ENCODE peak calls at places on chromosomes 6 and 20, in four cellular contexts. W is choroid plexus epithelial cell, V is cardiac fibroblast, O is GM13976. H is an unnamed sample.
A peak's percentile ranks its signal among the peaks of the same experiment; 100 is the strongest.

GRCh38 chr6:72733045-72733444 is 111.2 kb downstream of the KCNQ5 start:
- DNase-seq in W (no peak), V (no peak), O (no peak), H (no peak)

GRCh38 chr6:75296811-75297779 is 12.5 kb upstream of the TMEM30A start:
- DNase-seq in W (peak; percentile 82), V (peak; percentile 79), O (peak; percentile 38), H (peak; percentile 20)

GRCh38 chr6:158040804-158041347 is 59.2 kb downstream of the SYNJ2 start:
- DNase-seq in W (peak; percentile 72), V (peak; percentile 77), O (no peak), H (no peak)

GRCh38 chr6:168060521-168060931 is 18.5 kb downstream of the FRMD1 start:
- DNase-seq in W (peak; percentile 83), V (peak; percentile 88), O (no peak), H (no peak)

GRCh38 chr6:84976516-84977420 is 212.4 kb upstream of the TBX18 start:
- DNase-seq in W (peak; percentile 51), V (peak; percentile 28), O (no peak), H (no peak)

GRCh38 chr6:17932362-17932852 is 55.0 kb downstream of the KIF13A start:
- DNase-seq in W (peak; percentile 97), V (peak; percentile 97), O (no peak), H (no peak)

GRCh38 chr6:116217069-116217468 is 36.8 kb downstream of the TSPYL4 start:
- DNase-seq in W (peak; percentile 78), V (peak; percentile 65), O (peak; percentile 6), H (no peak)

GRCh38 chr20:56944546-56944945 is 315.4 kb downstream of the TFAP2C start:
- DNase-seq in W (no peak), V (no peak), O (no peak), H (no peak)

GRCh38 chr6:35218021-35218420 is 4.3 kb downstream of the SCUBE3 start:
- DNase-seq in W (peak; percentile 54), V (peak; percentile 43), O (no peak), H (no peak)

GRCh38 chr6:37807656-37808055 is 11.9 kb upstream of the ZFAND3 start:
- DNase-seq in W (no peak), V (no peak), O (no peak), H (no peak)

GRCh38 chr6:138297761-138298298 is 79.5 kb upstream of the PBOV1 start:
- DNase-seq in W (peak; percentile 58), V (no peak), O (no peak), H (no peak)

GRCh38 chr20:8633366-8633765 is 435.5 kb upstream of the PLCB4 start:
- DNase-seq in W (no peak), V (no peak), O (no peak), H (no peak)

GRCh38 chr20:32203556-32204484 is 3.7 kb downstream of the PLAGL2 start:
- DNase-seq in W (peak; percentile 36), V (no peak), O (peak; percentile 45), H (peak; percentile 52)

GRCh38 chr6:32952817-32953739 is at the start of gene HLA-DMA:
- DNase-seq in W (peak; percentile 98), V (peak; percentile 99), O (peak; percentile 76), H (peak; percentile 76)

GRCh38 chr6:142027074-142027473 is 105.7 kb upstream of the GJE1 start:
- DNase-seq in W (no peak), V (no peak), O (no peak), H (no peak)

GRCh38 chr6:21133902-21134301 is 459.6 kb upstream of the SOX4 start:
- DNase-seq in W (no peak), V (no peak), O (no peak), H (no peak)

GRCh38 chr6:32096087-32096393 is 13.1 kb downstream of the TNXB start:
- DNase-seq in W (no peak), V (no peak), O (no peak), H (no peak)

GRCh38 chr20:44073675-44074071 is 113.3 kb downstream of the JPH2 start:
- DNase-seq in W (no peak), V (no peak), O (no peak), H (no peak)

GRCh38 chr6:40324206-40324605 is 263.0 kb downstream of the LRFN2 start:
- DNase-seq in W (no peak), V (no peak), O (no peak), H (no peak)

DNA sequence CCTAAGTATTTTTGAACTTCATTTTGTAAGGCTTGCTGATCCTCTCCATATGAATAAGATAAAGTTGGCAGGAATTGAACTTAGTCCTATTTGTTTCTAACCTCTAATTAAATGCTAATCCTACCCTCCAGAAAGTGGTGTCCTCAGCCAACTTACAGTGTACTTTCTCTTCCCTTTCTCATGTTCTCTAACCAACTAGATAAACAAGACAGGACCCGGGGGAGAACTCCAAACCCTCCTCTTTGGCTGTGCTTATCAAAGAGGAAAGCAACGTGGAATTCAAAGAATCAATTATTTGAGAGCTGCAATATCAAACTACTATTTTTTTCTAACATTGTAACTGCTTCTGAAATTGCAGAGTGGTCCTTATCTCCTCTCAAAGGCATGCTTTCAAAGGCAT is 56.5 kb upstream of the NRSN1 start:
- DNase-seq in W (no peak), V (no peak), O (no peak), H (no peak)
- TF ChIP-seq CTCF in W (no peak), V (no peak), O (no peak), H (no peak)

GRCh38 chr20:10323729-10324128 is 105.1 kb downstream of the SNAP25 start:
- DNase-seq in W (no peak), V (no peak), O (no peak), H (no peak)
- TF ChIP-seq CTCF in W (no peak), V (no peak), O (no peak), H (no peak)

GRCh38 chr6:71481021-71481420 is 192.4 kb downstream of the OGFRL1 start:
- DNase-seq in W (no peak), V (peak; percentile 42), O (no peak), H (no peak)

GRCh38 chr6:71486466-71486865 is 197.9 kb downstream of the OGFRL1 start:
- DNase-seq in W (no peak), V (no peak), O (no peak), H (no peak)

GRCh38 chr6:71481801-71482200 is 193.2 kb downstream of the OGFRL1 start:
- DNase-seq in W (peak; percentile 28), V (no peak), O (no peak), H (no peak)

GRCh38 chr6:71480577-71480976 is 192.0 kb downstream of the OGFRL1 start:
- DNase-seq in W (no peak), V (no peak), O (no peak), H (no peak)

DNA sequence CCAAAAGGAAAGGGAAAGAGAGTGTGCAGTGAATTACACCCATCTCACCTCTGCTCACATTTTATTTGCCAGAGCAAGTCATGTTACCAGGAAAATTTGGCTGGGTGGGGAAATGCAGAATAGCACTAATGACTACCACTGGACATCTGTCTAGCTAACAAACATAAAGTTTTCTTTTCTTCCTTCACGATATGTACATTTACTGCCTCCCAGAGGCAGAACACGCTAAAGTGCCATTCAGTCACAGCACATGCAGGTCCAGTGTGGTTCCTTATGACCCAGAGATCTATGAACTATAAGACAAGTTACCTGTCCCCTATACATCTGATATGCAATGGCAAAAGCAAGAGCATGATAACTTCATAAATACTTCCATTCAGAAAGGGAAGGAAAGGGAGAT is 194.1 kb downstream of the OGFRL1 start:
- DNase-seq in W (peak; percentile 66), V (peak; percentile 59), O (no peak), H (no peak)
- TF ChIP-seq CTCF in W (peak; percentile 50), V (peak; percentile 27), O (no peak), H (peak; percentile 8)

DNA sequence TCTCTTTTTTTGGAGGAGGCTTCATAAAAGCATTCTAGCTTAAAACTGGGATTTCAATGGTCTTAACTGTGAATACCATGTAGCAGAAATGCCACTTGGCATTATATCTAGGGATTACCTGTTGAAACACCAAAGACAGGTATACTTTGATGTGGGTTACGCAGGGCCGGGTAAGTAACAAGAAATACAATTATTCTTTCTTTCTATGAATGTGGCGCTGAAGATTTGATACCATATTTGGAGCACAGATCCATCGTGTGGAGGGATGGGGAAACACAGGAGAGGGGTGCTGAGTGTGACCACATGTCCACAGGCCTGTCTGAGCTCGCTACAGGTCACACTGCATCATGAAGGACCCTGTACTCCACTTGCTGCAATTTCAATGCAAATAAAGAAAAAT is 257.8 kb downstream of the GMPR start:
- DNase-seq in W (no peak), V (no peak), O (no peak), H (no peak)
- TF ChIP-seq CTCF in W (no peak), V (no peak), O (no peak), H (no peak)

GRCh38 chr20:40963505-40963845 is 65.1 kb upstream of the TOP1 start:
- DNase-seq in W (no peak), V (no peak), O (no peak), H (no peak)

GRCh38 chr20:40965671-40966070 is 63.0 kb upstream of the TOP1 start:
- DNase-seq in W (no peak), V (no peak), O (no peak), H (no peak)

GRCh38 chr20:40966516-40967185 is 62.0 kb upstream of the TOP1 start:
- DNase-seq in W (no peak), V (no peak), O (no peak), H (peak; percentile 1)

GRCh38 chr20:40962733-40963504 is 65.7 kb upstream of the TOP1 start:
- DNase-seq in W (peak; percentile 73), V (peak; percentile 69), O (peak; percentile 84), H (peak; percentile 78)

DNA sequence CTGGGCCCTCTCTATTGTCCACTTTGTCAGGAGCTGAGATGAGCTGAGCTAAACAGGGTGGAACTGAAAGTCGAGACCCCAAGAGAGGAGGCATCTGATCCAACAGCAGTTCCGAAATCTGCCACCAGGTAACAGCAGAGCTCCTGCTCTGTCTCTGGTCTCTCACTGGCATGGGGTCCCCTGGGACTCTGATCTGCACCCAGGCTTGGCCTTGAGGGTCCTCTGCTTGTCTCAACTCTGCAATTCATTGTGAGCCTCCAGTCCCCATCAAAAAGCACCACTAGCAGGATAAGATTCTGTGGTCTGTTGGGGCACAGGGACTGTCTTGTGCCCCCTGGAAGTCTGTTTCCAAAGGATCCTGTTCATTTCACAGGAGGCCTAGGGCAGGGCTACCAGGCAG is 62.5 kb upstream of the TOP1 start:
- DNase-seq in W (no peak), V (no peak), O (no peak), H (peak; percentile 17)
- TF ChIP-seq CTCF in W (peak; percentile 54), V (peak; percentile 40), O (no peak), H (peak; percentile 41)